ENCODE peak calls at places on chromosomes 1 and 21, in four cellular contexts. I is AG04450, C is RWPE2, X is A549. M is an unnamed sample.

GRCh38 chr1:199157494-199157893 is 518.7 kb downstream of the PTPRC start:
- DNase-seq in X (no peak), C (peak; percentile 16), I (no peak), M (peak; percentile 40)

GRCh38 chr1:231612393-231613089 is 14.0 kb upstream of the DISC1 start:
- DNase-seq in I (no peak), X (no peak), C (no peak), M (no peak)

GRCh38 chr1:220380885-220381284 is 108.6 kb upstream of the RAB3GAP2 start:
- DNase-seq in C (no peak), I (no peak), X (no peak), M (no peak)

GRCh38 chr1:208098758-208099157 is 145.4 kb downstream of the PLXNA2 start:
- DNase-seq in I (no peak), C (no peak), X (no peak), M (no peak)

GRCh38 chr1:161209790-161210409 is 5.2 kb upstream of the FCER1G start:
- DNase-seq in X (peak; percentile 77), C (no peak), I (no peak), M (peak; percentile 47)

GRCh38 chr1:86648255-86648654 is 56.1 kb upstream of the SH3GLB1 start:
- DNase-seq in C (no peak), I (peak; percentile 15), X (no peak), M (peak; percentile 29)

GRCh38 chr1:92998829-92999228 is 37.6 kb upstream of the DIPK1A start:
- DNase-seq in C (no peak), I (no peak), X (no peak), M (no peak)

GRCh38 chr1:176773038-176773437 is 310.1 kb downstream of the PAPPA2 start:
- DNase-seq in X (no peak), I (no peak), C (no peak), M (no peak)

GRCh38 chr1:111199881-111200801 is at the start of gene DENND2D:
- DNase-seq in I (no peak), X (no peak), C (no peak), M (no peak)

GRCh38 chr21:32597205-32597604 is 11.9 kb upstream of the TCP10L start:
- DNase-seq in I (peak; percentile 47), X (peak; percentile 56), C (no peak), M (peak; percentile 43)

GRCh38 chr1:171128463-171128862 is 37.8 kb downstream of the FMO3 start:
- DNase-seq in I (no peak), X (no peak), C (no peak), M (no peak)

GRCh38 chr1:59678809-59679228 is 135.9 kb upstream of the HOOK1 start:
- DNase-seq in I (peak; percentile 90), X (peak; percentile 32), C (no peak), M (peak; percentile 95)

GRCh38 chr1:32899586-32900296 is 1.4 kb downstream of the TMEM54 start:
- DNase-seq in C (peak; percentile 32), X (no peak), I (no peak), M (no peak)

GRCh38 chr1:44227211-44227610 is 13.9 kb downstream of the DMAP1 start:
- DNase-seq in C (no peak), I (no peak), X (peak; percentile 19), M (no peak)

GRCh38 chr1:243459059-243459458 is 203.2 kb downstream of the SDCCAG8 start:
- DNase-seq in I (no peak), X (no peak), C (no peak), M (no peak)

GRCh38 chr1:5903680-5904079 is 88.5 kb downstream of the NPHP4 start:
- DNase-seq in I (no peak), X (no peak), C (no peak), M (no peak)

GRCh38 chr1:27129225-27129624 is 25.7 kb downstream of the SLC9A1 start:
- DNase-seq in I (no peak), C (no peak), X (no peak), M (no peak)

GRCh38 chr1:227896710-227897655 is 50.7 kb downstream of the WNT9A start:
- DNase-seq in I (no peak), C (peak; percentile 11), X (no peak), M (no peak)

GRCh38 chr1:93708734-93709481 is 27.3 kb upstream of the BCAR3 start:
- DNase-seq in X (no peak), C (no peak), I (no peak), M (no peak)

GRCh38 chr1:118100686-118101300 is 84.2 kb downstream of the SPAG17 start:
- DNase-seq in X (no peak), C (no peak), I (no peak), M (no peak)

GRCh38 chr21:45276620-45277019 is 11.1 kb downstream of the POFUT2 start:
- DNase-seq in X (no peak), C (peak; percentile 48), I (no peak), M (no peak)

GRCh38 chr1:93995837-93996526 is 86.8 kb upstream of the GCLM start:
- DNase-seq in I (no peak), C (no peak), X (peak; percentile 4), M (no peak)

GRCh38 chr1:95832370-95832769 is 598.4 kb downstream of the RWDD3 start:
- DNase-seq in I (no peak), X (no peak), C (no peak), M (no peak)

GRCh38 chr1:204746838-204747442 is 61.4 kb upstream of the LRRN2 start:
- DNase-seq in C (no peak), I (no peak), X (peak; percentile 67), M (no peak)

GRCh38 chr1:185926562-185926961 is 192.4 kb downstream of the HMCN1 start:
- DNase-seq in I (no peak), X (peak; percentile 77), C (no peak), M (no peak)

GRCh38 chr1:1665815-1666251 is 7.0 kb upstream of the CDK11B start:
- DNase-seq in I (no peak), X (peak; percentile 14), C (no peak), M (no peak)

GRCh38 chr21:36079010-36079649 is 9.3 kb downstream of the CBR1 start:
- DNase-seq in C (no peak), X (no peak), I (no peak), M (no peak)

GRCh38 chr1:154966111-154966510 is 4.4 kb downstream of the SHC1 start:
- DNase-seq in I (no peak), C (no peak), X (no peak), M (no peak)